ENCODE peak calls at places on chromosomes 6 and 20, in seven cellular contexts. G is nucleus accumbens; A is Daoy; F is central memory CD4-positive, alpha-beta T cell; S is AG08396; C is HCEC 1CT; V is activated CD8-positive, alpha-beta memory T cell treated with anti-CD3 and anti-CD28 coated beads, Interleukin-2, amount 10 ng/mL, durations not matched to agents 7 days and 5 days. N is an unnamed sample.

GRCh38 chr6:11374036-11375010 is 141.9 kb upstream of the NEDD9 start:
- DNase-seq in G (no peak), A (no peak), F (no peak), S (no peak), C (no peak), V (no peak), N (no peak)

GRCh38 chr6:109623288-109623687 is 67.7 kb downstream of the AK9 start:
- DNase-seq in G (no peak), A (no peak), F (no peak), S (no peak), C (peak), V (no peak), N (no peak)

GRCh38 chr6:106746660-106747059 is 117.3 kb downstream of the QRSL1 start:
- DNase-seq in G (no peak), A (peak), F (no peak), S (no peak), C (peak), V (no peak), N (no peak)

GRCh38 chr6:7851780-7852179 is 58.8 kb downstream of the TXNDC5 start:
- DNase-seq in G (no peak), A (no peak), F (no peak), S (no peak), C (no peak), V (no peak), N (no peak)

GRCh38 chr20:59566631-59567524 is 37.5 kb upstream of the PHACTR3 start:
- DNase-seq in G (no peak), A (no peak), F (no peak), S (no peak), C (no peak), V (no peak), N (no peak)

GRCh38 chr6:69022991-69023390 is 387.9 kb downstream of the ADGRB3 start:
- DNase-seq in G (no peak), A (no peak), F (no peak), S (peak), C (peak), V (no peak), N (no peak)

GRCh38 chr6:115323001-115323400 is 737.7 kb downstream of the FRK start:
- DNase-seq in G (no peak), A (no peak), F (no peak), S (no peak), C (no peak), V (no peak), N (no peak)

GRCh38 chr20:37349517-37350491 is 3.9 kb downstream of the SRC start:
- DNase-seq in G (no peak), A (peak), F (no peak), S (peak), C (no peak), V (no peak), N (no peak)

GRCh38 chr6:35895560-35895959 is 25.3 kb downstream of the SRPK1 start:
- DNase-seq in G (no peak), A (no peak), F (no peak), S (no peak), C (no peak), V (no peak), N (no peak)

GRCh38 chr6:114100421-114100820 is 129.5 kb upstream of the HDAC2 start:
- DNase-seq in G (no peak), A (peak), F (no peak), S (peak), C (peak), V (no peak), N (no peak)

GRCh38 chr6:148720897-148721296 is 25.9 kb upstream of the UST start:
- DNase-seq in G (no peak), A (peak), F (no peak), S (no peak), C (no peak), V (no peak), N (no peak)

GRCh38 chr6:147063469-147064031 is 140.7 kb upstream of the STXBP5 start:
- DNase-seq in G (no peak), A (peak), F (no peak), S (peak), C (peak), V (no peak), N (no peak)

GRCh38 chr6:7761047-7761446 is 35.1 kb downstream of the BMP6 start:
- DNase-seq in G (no peak), A (no peak), F (no peak), S (no peak), C (peak), V (no peak), N (no peak)

GRCh38 chr6:166435574-166435973 is 52.8 kb upstream of the MPC1 start:
- DNase-seq in G (no peak), A (no peak), F (peak), S (no peak), C (no peak), V (peak), N (no peak)

GRCh38 chr6:13355043-13355945 is 27.0 kb upstream of the TBC1D7 start:
- DNase-seq in G (no peak), A (peak), F (peak), S (peak), C (peak), V (peak), N (no peak)

N was measured in esophagus muscularis mucosa.